ENCODE peak calls at places on chromosomes 6 and 20, in ten cellular contexts. J is NCI-H2029; Y is mesendoderm; G is activated T-cell treated with anti-CD3 and anti-CD28 coated beads, Interleukin-2, amount 50 U/mL, for 48 hours; Q is AML-193; O is stimulated activated CD4-positive, alpha-beta T cell treated with anti-CD3 and anti-CD28 coated beads, Interleukin-12 subunit alpha, Interleukin-12 subunit beta, amount 100 ng/mL, for 48 hours; I is Peyer's patch; V is H7; E is SW 1271; L is lung microvascular endothelial cell. N is an unnamed sample.

GRCh38 chr6:111922454-111923297 is 49.4 kb upstream of the FYN start:
- DNase-seq in J (peak; percentile 95), Y (peak; percentile 27), G (no peak), Q (peak; percentile 88), O (no peak), I (no peak), V (no peak), E (no peak), L (peak; percentile 3), N (no peak)

GRCh38 chr6:7419065-7419464 is 29.5 kb downstream of the RIOK1 start:
- DNase-seq in J (no peak), Y (no peak), G (no peak), Q (no peak), O (no peak), I (no peak), V (no peak), E (no peak), L (no peak), N (no peak)

GRCh38 chr20:52103911-52104545 is 87.6 kb downstream of the ZFP64 start:
- DNase-seq in J (no peak), Y (peak; percentile 92), G (peak; percentile 16), Q (peak; percentile 79), O (no peak), I (no peak), V (peak; percentile 82), E (no peak), L (peak; percentile 3), N (peak; percentile 30)

GRCh38 chr20:23157741-23158140 is 71.6 kb upstream of the CD93 start:
- DNase-seq in J (no peak), Y (no peak), G (no peak), Q (no peak), O (no peak), I (no peak), V (no peak), E (no peak), L (no peak), N (no peak)

GRCh38 chr6:13848553-13849150 is 34.3 kb upstream of the MCUR1 start:
- DNase-seq in J (peak; percentile 78), Y (no peak), G (no peak), Q (no peak), O (no peak), I (no peak), V (no peak), E (no peak), L (no peak), N (no peak)

GRCh38 chr6:138996524-138996923 is 8.5 kb upstream of the REPS1 start:
- DNase-seq in J (no peak), Y (no peak), G (no peak), Q (no peak), O (no peak), I (no peak), V (no peak), E (no peak), L (no peak), N (no peak)

GRCh38 chr6:4668271-4669179 is 107.7 kb upstream of the CDYL start:
- DNase-seq in J (no peak), Y (no peak), G (no peak), Q (no peak), O (no peak), I (no peak), V (no peak), E (no peak), L (peak; percentile 17), N (no peak)

GRCh38 chr6:57040011-57040410 is 6.5 kb upstream of the KIAA1586 start:
- DNase-seq in J (no peak), Y (peak; percentile 48), G (no peak), Q (no peak), O (no peak), I (no peak), V (peak; percentile 29), E (no peak), L (peak; percentile 4), N (no peak)

GRCh38 chr6:28597217-28597835 is 71.6 kb downstream of the GPX5 start:
- DNase-seq in J (no peak), Y (peak; percentile 82), G (peak; percentile 69), Q (no peak), O (peak; percentile 57), I (no peak), V (peak; percentile 49), E (peak; percentile 19), L (peak; percentile 34), N (peak; percentile 59)

GRCh38 chr20:13610205-13610604 is 28.5 kb downstream of the TASP1 start:
- DNase-seq in J (no peak), Y (peak; percentile 51), G (no peak), Q (no peak), O (no peak), I (no peak), V (peak; percentile 47), E (no peak), L (no peak), N (no peak)

GRCh38 chr20:24364464-24364863 is 105.0 kb upstream of the SYNDIG1 start:
- DNase-seq in J (peak; percentile 71), Y (peak; percentile 87), G (no peak), Q (no peak), O (no peak), I (no peak), V (no peak), E (no peak), L (no peak), N (no peak)

GRCh38 chr20:60224914-60225313 is 266.7 kb downstream of the CDH26 start:
- DNase-seq in J (no peak), Y (peak; percentile 57), G (no peak), Q (no peak), O (no peak), I (no peak), V (peak; percentile 28), E (peak; percentile 32), L (no peak), N (no peak)

GRCh38 chr20:32470025-32470861 is 112.1 kb downstream of the ASXL1 start:
- DNase-seq in J (no peak), Y (peak; percentile 93), G (peak; percentile 47), Q (peak; percentile 59), O (peak; percentile 16), I (no peak), V (peak; percentile 97), E (peak; percentile 81), L (peak; percentile 98), N (no peak)

GRCh38 chr20:51091564-51092195 is 68.8 kb upstream of the KCNG1 start:
- DNase-seq in J (no peak), Y (peak; percentile 94), G (no peak), Q (no peak), O (no peak), I (no peak), V (no peak), E (no peak), L (no peak), N (no peak)

GRCh38 chr6:44667668-44668390 is 280.3 kb downstream of the CDC5L start:
- DNase-seq in J (no peak), Y (peak; percentile 87), G (peak; percentile 57), Q (no peak), O (no peak), I (peak; percentile 28), V (peak; percentile 71), E (no peak), L (peak; percentile 31), N (no peak)

GRCh38 chr6:34560366-34561226 is 4.5 kb upstream of the SPDEF start:
- DNase-seq in J (peak; percentile 86), Y (peak; percentile 62), G (no peak), Q (no peak), O (no peak), I (no peak), V (no peak), E (no peak), L (peak; percentile 49), N (peak; percentile 52)

GRCh38 chr6:113645986-113646385 is 211.2 kb upstream of the MARCKS start:
- DNase-seq in J (no peak), Y (no peak), G (no peak), Q (no peak), O (no peak), I (no peak), V (no peak), E (no peak), L (no peak), N (no peak)

GRCh38 chr6:33840064-33840926 is 36.5 kb upstream of the MLN start:
- DNase-seq in J (peak; percentile 56), Y (peak; percentile 96), G (peak; percentile 61), Q (peak; percentile 98), O (peak; percentile 26), I (no peak), V (no peak), E (peak; percentile 97), L (peak; percentile 95), N (peak; percentile 64)

GRCh38 chr6:104983776-104984175 is 26.9 kb downstream of the LIN28B start:
- DNase-seq in J (no peak), Y (no peak), G (no peak), Q (no peak), O (no peak), I (no peak), V (no peak), E (no peak), L (no peak), N (no peak)

GRCh38 chr20:43776691-43777090 is 49.9 kb upstream of the GTSF1L start:
- DNase-seq in J (no peak), Y (no peak), G (no peak), Q (no peak), O (no peak), I (no peak), V (no peak), E (no peak), L (no peak), N (no peak)

GRCh38 chr20:2086177-2086979 is 15.2 kb upstream of the STK35 start:
- DNase-seq in J (no peak), Y (no peak), G (no peak), Q (no peak), O (no peak), I (no peak), V (no peak), E (no peak), L (no peak), N (no peak)

GRCh38 chr6:11616200-11616611 is 78.7 kb downstream of the TMEM170B start:
- DNase-seq in J (no peak), Y (peak; percentile 30), G (no peak), Q (no peak), O (no peak), I (no peak), V (no peak), E (no peak), L (peak; percentile 38), N (no peak)

GRCh38 chr6:77123527-77123926 is 339.8 kb downstream of the HTR1B start:
- DNase-seq in J (no peak), Y (no peak), G (no peak), Q (no peak), O (no peak), I (no peak), V (no peak), E (no peak), L (no peak), N (no peak)

GRCh38 chr6:9064156-9064555 is 628.8 kb upstream of the SLC35B3 start:
- DNase-seq in J (no peak), Y (no peak), G (no peak), Q (no peak), O (no peak), I (no peak), V (no peak), E (no peak), L (no peak), N (no peak)

GRCh38 chr6:55901765-55902164 is 26.4 kb upstream of the BMP5 start:
- DNase-seq in J (no peak), Y (no peak), G (no peak), Q (no peak), O (no peak), I (no peak), V (no peak), E (no peak), L (no peak), N (no peak)

GRCh38 chr6:39189915-39190544 is 39.2 kb downstream of the KCNK5 start:
- DNase-seq in J (peak; percentile 17), Y (peak; percentile 84), G (peak; percentile 36), Q (peak; percentile 59), O (no peak), I (no peak), V (peak; percentile 92), E (no peak), L (peak; percentile 7), N (no peak)